ENCODE peak calls at places on chromosomes 13 and 19, in four cellular contexts. A, H, P and Q are unnamed samples.

GRCh38 chr13:41694902-41695301 is 237.6 kb downstream of the RGCC start:
- DNase-seq in H (no peak), A (peak; percentile 5), P (peak; percentile 7), Q (no peak)

GRCh38 chr19:1362385-1363257 is 21.1 kb upstream of the NDUFS7 start:
- DNase-seq in A (no peak), P (no peak), H (no peak), Q (no peak)

GRCh38 chr13:101570410-101570809 is 117.9 kb downstream of the ITGBL1 start:
- DNase-seq in P (no peak), H (no peak), A (no peak), Q (no peak)

GRCh38 chr19:40565910-40566495 is 10.7 kb upstream of the SHKBP1 start:
- DNase-seq in H (no peak), A (no peak), P (no peak), Q (no peak)

GRCh38 chr13:90254437-90254836 is 1093.0 kb upstream of the MIR17HG start:
- DNase-seq in P (no peak), A (no peak), H (no peak), Q (no peak)

GRCh38 chr19:35692010-35692409 is 12.3 kb upstream of the ZBTB32 start:
- DNase-seq in A (no peak), P (no peak), H (no peak), Q (no peak)

GRCh38 chr13:42038661-42039456 is 9.6 kb upstream of the DGKH start:
- DNase-seq in H (no peak), A (no peak), P (no peak), Q (no peak)

GRCh38 chr19:1145635-1146417 is 28.2 kb downstream of the SBNO2 start:
- DNase-seq in A (no peak), H (no peak), P (no peak), Q (no peak)

GRCh38 chr19:7527516-7528191 is 5.2 kb downstream of the MCOLN1 start:
- DNase-seq in P (no peak), H (no peak), A (no peak), Q (peak; percentile 68)

GRCh38 chr19:17391371-17392151 is 2.4 kb downstream of the CCDC194 start:
- DNase-seq in A (no peak), P (no peak), H (peak; percentile 36), Q (peak; percentile 93)

GRCh38 chr19:1133471-1133929 is 29.7 kb downstream of the GPX4 start:
- DNase-seq in P (peak; percentile 79), H (peak; percentile 85), A (no peak), Q (peak; percentile 87)

GRCh38 chr19:50516456-50516855 is 2.7 kb upstream of the ASPDH start:
- DNase-seq in A (no peak), P (no peak), H (no peak), Q (no peak)

GRCh38 chr13:39596685-39597084 is 6.3 kb downstream of the LHFPL6 start:
- DNase-seq in P (no peak), A (no peak), H (no peak), Q (no peak)

GRCh38 chr13:90103099-90103784 is 1244.2 kb upstream of the MIR17HG start:
- DNase-seq in H (no peak), P (no peak), A (no peak), Q (no peak)

GRCh38 chr13:109145631-109146030 is 516.2 kb downstream of the MYO16 start:
- DNase-seq in P (no peak), H (peak; percentile 8), A (peak; percentile 45), Q (peak; percentile 70)

DNA sequence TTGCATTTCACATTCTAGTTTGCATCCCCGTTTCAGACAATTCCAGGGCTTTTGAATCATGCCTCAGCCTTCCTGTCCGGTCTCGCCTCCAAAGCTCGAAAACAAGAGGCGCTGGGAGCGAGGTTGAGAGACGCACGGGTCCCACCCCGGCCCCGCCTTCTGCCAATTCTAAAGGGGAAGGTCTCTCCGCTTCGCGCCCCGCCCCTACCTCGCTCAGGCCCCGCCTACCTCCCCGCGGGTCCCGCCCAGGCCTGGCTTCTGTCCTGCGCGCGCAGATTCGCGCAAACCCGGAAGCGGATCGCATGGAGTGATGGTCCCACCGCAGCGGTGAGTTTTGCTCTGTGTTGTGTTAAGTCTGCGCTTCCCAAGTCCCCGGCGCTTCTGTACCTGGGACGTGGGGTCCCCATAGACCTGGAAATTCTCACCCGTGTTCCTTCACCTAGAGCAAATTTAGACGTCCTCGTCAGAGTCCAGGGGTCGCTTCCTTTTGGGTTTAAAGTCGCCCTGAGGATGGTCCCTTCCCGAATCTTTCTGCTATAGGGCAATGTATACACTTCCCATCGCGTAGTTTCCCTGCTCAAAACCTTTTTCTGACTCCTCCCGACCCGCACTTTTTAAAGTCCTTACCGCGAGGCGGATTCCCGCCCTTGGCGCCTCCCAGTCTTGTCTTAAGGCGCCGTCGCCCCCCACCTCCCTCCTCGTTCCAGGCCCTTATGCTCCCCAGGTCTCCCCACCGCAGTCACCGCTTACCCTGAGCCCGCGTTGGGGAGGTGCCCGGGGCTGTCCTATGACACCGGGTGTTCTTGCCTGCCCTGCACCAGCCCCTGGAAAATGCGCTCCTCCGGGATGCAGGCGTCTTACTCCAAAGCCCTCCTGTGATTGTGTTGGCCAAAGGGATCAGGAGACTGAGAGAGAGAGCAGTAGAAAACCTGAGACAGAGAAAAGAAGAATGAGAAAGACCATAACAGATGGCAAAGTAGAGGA is at the start of gene ZNF845:
- DNase-seq in P (peak; percentile 63), H (peak; percentile 93), A (peak; percentile 66), Q (peak; percentile 77)
- TF ChIP-seq SPI1 in P (no peak), H (no peak), A (peak; percentile 10), Q (no peak)

GRCh38 chr19:55581145-55581827 is 638 bp upstream of the ZNF579 start:
- DNase-seq in A (no peak), H (peak; percentile 63), P (no peak), Q (no peak)
- TF ChIP-seq SPI1 in A (no peak), H (no peak), P (no peak), Q (no peak)

DNA sequence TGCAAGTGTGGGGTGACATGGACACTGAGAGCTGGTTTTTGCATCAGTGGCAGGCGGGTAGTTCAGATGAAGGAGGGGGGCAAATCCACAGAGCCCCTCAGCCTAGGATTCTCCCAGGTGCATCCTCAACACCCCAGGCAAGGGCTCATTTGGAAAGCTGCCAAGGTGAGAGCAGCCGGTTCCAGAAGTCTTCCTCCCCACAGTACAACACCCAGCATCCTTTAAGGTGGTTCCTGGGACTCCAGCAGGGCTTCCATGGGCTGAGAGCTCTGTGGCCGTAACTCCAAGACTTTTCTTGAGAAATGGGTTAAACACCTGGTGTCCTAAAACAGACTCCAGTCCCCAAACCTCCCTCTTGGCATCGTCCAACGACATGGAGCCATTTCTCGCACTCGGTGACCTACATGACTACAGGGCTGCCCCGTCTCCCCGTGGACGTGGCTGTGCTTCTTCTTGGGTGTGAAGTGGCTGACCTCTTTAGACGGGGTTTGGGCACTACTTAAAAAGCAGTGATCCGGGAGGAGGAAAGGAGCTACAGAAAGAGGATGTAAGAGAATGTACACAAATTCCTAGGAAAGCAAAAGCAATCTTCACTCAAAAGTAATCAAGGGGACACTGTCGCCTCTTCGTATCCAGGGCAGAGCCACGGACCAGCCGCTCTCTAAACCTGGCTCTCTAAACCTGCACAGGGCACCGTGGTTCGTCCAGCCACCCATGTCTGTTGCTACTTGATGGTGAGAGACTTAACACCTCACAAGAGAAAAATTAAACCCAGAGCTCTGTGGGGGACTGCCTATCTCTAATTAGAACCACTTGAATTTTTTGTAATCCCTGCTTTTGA is 25.5 kb downstream of the RANBP3 start:
- DNase-seq in A (no peak), H (no peak), P (no peak), Q (no peak)
- TF ChIP-seq SPI1 in A (no peak), H (no peak), P (no peak), Q (no peak)

GRCh38 chr13:113033498-113033897 is 64.5 kb downstream of the MCF2L start:
- DNase-seq in H (no peak), A (no peak), P (no peak), Q (no peak)

GRCh38 chr13:113035209-113035800 is 66.3 kb downstream of the MCF2L start:
- DNase-seq in A (no peak), P (no peak), H (no peak), Q (no peak)

GRCh38 chr13:113033054-113033453 is 64.0 kb downstream of the MCF2L start:
- DNase-seq in P (no peak), A (no peak), H (no peak), Q (no peak)

GRCh38 chr13:113036401-113036800 is 67.4 kb downstream of the MCF2L start:
- DNase-seq in H (no peak), P (no peak), A (no peak), Q (no peak)

GRCh38 chr13:113034451-113035208 is 65.6 kb downstream of the MCF2L start:
- DNase-seq in P (no peak), H (peak; percentile 44), A (no peak), Q (peak; percentile 33)
- TF ChIP-seq SPI1 in P (no peak), H (no peak), A (no peak), Q (no peak)

GRCh38 chr19:45104658-45105384 is 11.8 kb downstream of the PPP1R37 start:
- DNase-seq in A (no peak), H (no peak), P (no peak), Q (no peak)

GRCh38 chr19:45103200-45103624 is 10.2 kb downstream of the PPP1R37 start:
- DNase-seq in H (no peak), A (no peak), P (no peak), Q (peak; percentile 78)

GRCh38 chr19:45103625-45104319 is 10.8 kb downstream of the PPP1R37 start:
- DNase-seq in P (no peak), H (no peak), A (no peak), Q (no peak)

GRCh38 chr19:45110811-45111210 is 17.8 kb downstream of the PPP1R37 start:
- DNase-seq in P (peak; percentile 26), A (no peak), H (no peak), Q (no peak)

DNA sequence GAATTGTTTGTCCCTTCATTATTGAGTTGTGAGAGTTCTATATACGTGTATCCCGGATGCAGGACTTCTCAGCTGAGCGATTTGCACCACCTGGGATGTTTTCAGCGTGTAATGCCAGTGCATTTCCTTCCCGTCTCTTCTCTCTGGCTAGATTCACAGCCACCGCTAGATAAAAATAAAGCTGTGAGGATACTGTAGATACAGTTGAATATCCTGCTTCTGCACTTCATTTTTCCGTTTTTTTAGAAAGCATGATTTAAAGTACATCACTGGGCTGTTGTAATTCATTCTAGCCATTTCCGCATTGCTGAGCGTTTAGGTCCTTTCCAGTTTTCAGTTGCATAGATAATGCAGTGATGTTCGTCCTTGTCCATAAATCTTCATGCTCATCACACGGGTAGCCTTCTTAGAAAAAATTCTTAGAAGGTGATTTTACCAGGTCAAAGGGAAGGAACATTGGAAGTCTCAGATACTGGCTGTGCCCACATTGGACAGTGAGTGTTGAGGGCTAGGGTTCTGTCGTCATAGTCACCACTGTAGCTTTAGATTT is 14.7 kb downstream of the PPP1R37 start:
- DNase-seq in P (no peak), H (no peak), A (no peak), Q (no peak)
- TF ChIP-seq SPI1 in P (no peak), H (no peak), A (no peak), Q (no peak)

GRCh38 chr19:14393303-14393702 is 12.1 kb downstream of the ADGRE5 start:
- DNase-seq in P (no peak), A (no peak), H (peak; percentile 8), Q (no peak)
- TF ChIP-seq SPI1 in P (no peak), A (no peak), H (no peak), Q (no peak)

GRCh38 chr13:43895940-43896339 is 16.2 kb downstream of the LACC1 start:
- DNase-seq in P (no peak), H (no peak), A (no peak), Q (no peak)
- TF ChIP-seq SPI1 in P (no peak), H (no peak), A (no peak), Q (no peak)